ENCODE peak calls at places on chromosomes 4 and X, in eight cellular contexts. E is lung; X is GM23248; T is pancreas; U is naive thymus-derived CD4-positive, alpha-beta T cell; B is fibroblast of lung; K is heart right ventricle; G is RWPE2. Q is an unnamed sample. For H3K27me3, the result is how much of the 10 kb centered on the place peaks cover.

GRCh38 chr4:120066182-120066524 is 495 bp downstream of the MAD2L1 start:
- DNase-seq in E (no peak), X (peak), T (no peak), U (no peak), B (no peak), K (no peak), G (no peak), Q (no peak)

GRCh38 chr4:3346146-3346545 is 53.3 kb downstream of the RGS12 start:
- DNase-seq in E (peak), X (peak), T (peak), U (peak), B (peak), K (no peak), G (no peak), Q (peak)

GRCh38 chr4:120720354-120720753 is 202.2 kb downstream of the PRDM5 start:
- DNase-seq in E (no peak), X (no peak), T (no peak), U (no peak), B (no peak), K (no peak), G (no peak), Q (no peak)

GRCh38 chrX:114599903-114600302 is 16.0 kb downstream of the HTR2C start:
- DNase-seq in E (no peak), X (no peak), T (no peak), U (no peak), B (no peak), K (no peak), G (no peak), Q (no peak)

GRCh38 chrX:19517965-19518364 is 2.7 kb upstream of the MAP3K15 start:
- DNase-seq in E (no peak), X (no peak), T (no peak), U (no peak), B (no peak), K (no peak), G (no peak), Q (no peak)

GRCh38 chrX:137545711-137546651 is 19.9 kb upstream of the ZIC3 start:
- DNase-seq in E (no peak), X (no peak), T (no peak), U (no peak), B (no peak), K (no peak), G (no peak), Q (no peak)

GRCh38 chrX:121322159-121322558 is 274.7 kb downstream of the GLUD2 start:
- DNase-seq in E (no peak), X (peak), T (no peak), U (no peak), B (no peak), K (no peak), G (no peak), Q (no peak)

GRCh38 chrX:9141496-9141895 is 107.6 kb upstream of the FAM9B start:
- DNase-seq in E (no peak), X (peak), T (no peak), U (no peak), B (peak), K (no peak), G (no peak), Q (no peak)

GRCh38 chr4:38180456-38180855 is 220.3 kb downstream of the PTTG2 start:
- DNase-seq in E (no peak), X (peak), T (no peak), U (no peak), B (no peak), K (no peak), G (no peak), Q (no peak)

GRCh38 chr4:57190651-57191481 is 80.7 kb upstream of the IGFBP7 start:
- DNase-seq in E (no peak), X (peak), T (peak), U (no peak), B (peak), K (no peak), G (no peak), Q (no peak)

GRCh38 chr4:24794111-24794860 is 1.1 kb upstream of the SOD3 start:
- DNase-seq in E (no peak), X (peak), T (peak), U (no peak), B (peak), K (peak), G (no peak), Q (no peak)

GRCh38 chr4:14915018-14915417 is 87.3 kb upstream of the CPEB2 start:
- DNase-seq in E (no peak), X (no peak), T (no peak), U (no peak), B (no peak), K (no peak), G (no peak), Q (no peak)

GRCh38 chrX:13911581-13911980 is 94.7 kb upstream of the GPM6B start:
- DNase-seq in E (no peak), X (peak), T (no peak), U (no peak), B (peak), K (no peak), G (no peak), Q (no peak)

GRCh38 chrX:154791951-154792350 is 13.3 kb downstream of the MPP1 start:
- DNase-seq in E (no peak), X (no peak), T (no peak), U (no peak), B (no peak), K (no peak), G (no peak), Q (no peak)

GRCh38 chrX:126985960-126986359 is 166.4 kb downstream of the PRR32 start:
- DNase-seq in E (no peak), X (no peak), T (no peak), U (no peak), B (no peak), K (no peak), G (no peak), Q (no peak)

GRCh38 chr4:1233641-1234277 is 15.2 kb downstream of the CTBP1 start:
- DNase-seq in E (no peak), X (peak), T (no peak), U (no peak), B (peak), K (peak), G (peak), Q (peak)

GRCh38 chrX:44828008-44828605 is 15.7 kb upstream of the DUSP21 start:
- DNase-seq in E (no peak), X (peak), T (no peak), U (no peak), B (peak), K (no peak), G (peak), Q (no peak)

DNA sequence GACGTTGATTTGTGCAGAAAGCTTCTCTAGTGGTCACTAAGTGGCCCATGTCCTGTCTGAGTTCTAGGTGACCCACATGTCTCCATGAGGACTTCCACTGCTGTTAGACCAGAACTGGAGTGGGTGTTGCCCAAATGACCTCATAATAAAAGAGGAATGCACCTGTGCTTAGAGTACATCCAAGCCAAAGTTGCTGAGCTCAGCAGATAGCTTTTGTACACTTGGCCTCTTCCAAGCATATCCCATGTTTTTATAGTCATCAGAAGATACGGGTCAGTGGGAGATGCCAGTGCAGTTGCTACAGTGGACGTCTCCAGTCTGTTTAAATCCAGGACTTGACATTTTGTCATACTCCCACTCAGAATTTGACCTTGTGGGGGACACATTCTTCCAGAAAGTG is 37.6 kb upstream of the WDR1 start:
- DNase-seq in E (no peak), X (no peak), T (no peak), U (no peak), B (no peak), K (no peak), G (no peak), Q (no peak)
- H3K27me3 ChIP-seq in E (under half), X (under half), T (under half), U (under half), B (under half), K (under half), G (under half), Q (under half)

DNA sequence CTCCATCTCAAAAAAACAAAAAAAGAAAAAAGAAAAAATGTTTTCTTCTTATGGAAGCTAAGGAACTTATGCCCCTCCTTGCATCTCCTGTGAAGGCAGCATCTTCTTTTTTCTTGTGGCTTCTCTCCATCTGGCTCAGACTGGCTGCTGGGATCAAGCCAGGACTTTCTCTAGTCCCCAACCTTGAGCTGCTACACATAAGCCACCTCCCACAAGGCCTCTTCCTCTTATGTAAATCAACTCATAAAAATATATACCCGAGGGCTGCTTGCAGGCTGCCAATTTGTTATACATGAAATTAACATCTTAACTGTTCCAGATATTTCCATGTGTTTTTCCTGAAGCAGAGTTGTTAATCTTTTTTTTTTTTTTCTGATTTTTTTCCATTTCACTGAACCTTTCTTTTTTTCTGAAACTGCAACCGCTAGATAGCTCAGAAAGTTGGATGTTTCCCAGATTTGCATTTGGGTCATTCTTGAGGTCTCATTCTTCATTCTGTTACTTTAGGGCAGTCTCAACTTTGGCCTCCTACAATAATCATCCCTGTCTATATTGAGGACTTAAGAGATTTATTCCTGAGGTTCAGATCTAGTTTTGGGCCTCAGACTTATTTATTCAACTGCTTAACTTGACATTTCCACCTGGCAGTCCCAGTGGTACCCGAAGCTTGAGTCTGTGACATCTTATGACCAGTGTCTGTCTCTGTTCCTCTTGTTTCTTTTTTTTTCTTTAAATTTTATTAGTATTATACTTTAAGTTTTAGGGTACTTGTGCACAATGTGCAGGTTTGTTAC is 10.3 kb downstream of the SNX25 start:
- DNase-seq in E (no peak), X (peak), T (no peak), U (no peak), B (peak), K (peak), G (no peak), Q (peak)
- H3K27ac ChIP-seq in E (no peak), X (peak), T (no peak), U (no peak), B (no peak), K (no peak), G (no peak), Q (no peak)

GRCh38 chr4:84480082-84480481 is 19.0 kb downstream of the NKX6-1 start:
- DNase-seq in E (no peak), X (no peak), T (no peak), U (no peak), B (no peak), K (no peak), G (no peak), Q (no peak)
- H3K27me3 ChIP-seq in E (under half), X (half or more), T (under half), U (under half), B (under half), K (under half), G (half or more), Q (under half)

GRCh38 chr4:117227925-117228324 is 142.5 kb upstream of the TRAM1L1 start:
- DNase-seq in E (no peak), X (no peak), T (no peak), U (no peak), B (no peak), K (no peak), G (no peak), Q (no peak)
- H3K27ac ChIP-seq in E (no peak), X (no peak), T (no peak), U (no peak), B (no peak), K (no peak), G (no peak), Q (no peak)

GRCh38 chr4:142719854-142720541 is 126.1 kb downstream of the INPP4B start:
- DNase-seq in E (no peak), X (peak), T (no peak), U (peak), B (peak), K (no peak), G (no peak), Q (no peak)
- H3K27me3 ChIP-seq in E (under half), X (under half), T (under half), U (under half), B (under half), K (under half), G (under half), Q (under half)

GRCh38 chrX:54921427-54922021 is 900 bp downstream of the TRO start:
- DNase-seq in E (no peak), X (peak), T (peak), U (peak), B (peak), K (peak), G (no peak), Q (peak)
- H3K27ac ChIP-seq in E (no peak), X (no peak), T (no peak), U (peak), B (no peak), K (no peak), G (no peak), Q (peak)